ENCODE peak calls at places on chromosomes 7 and 10, in four cellular contexts. K is GM12878, Z is HepG2, L is K562. D is an unnamed sample.

GRCh38 chr10:7383442-7383841 is 27.4 kb downstream of the SFMBT2 start:
- DNase-seq in Z (no peak), K (no peak), L (no peak), D (no peak)

GRCh38 chr10:59880976-59881510 is 25.3 kb downstream of the CCDC6 start:
- DNase-seq in K (peak), Z (no peak), L (peak), D (no peak)

GRCh38 chr7:24328050-24328449 is 44.1 kb downstream of the NPY start:
- DNase-seq in L (no peak), K (no peak), Z (no peak), D (no peak)

GRCh38 chr7:137513091-137513490 is 169.6 kb upstream of the PTN start:
- DNase-seq in L (no peak), Z (no peak), K (no peak), D (no peak)

GRCh38 chr10:28577506-28577905 is 44.6 kb downstream of the WAC start:
- DNase-seq in K (no peak), Z (no peak), L (no peak), D (no peak)

GRCh38 chr7:137715101-137715500 is 131.7 kb downstream of the DGKI start:
- DNase-seq in K (no peak), L (no peak), Z (no peak), D (no peak)

GRCh38 chr7:2416659-2417058 is 13.2 kb downstream of the CHST12 start:
- DNase-seq in K (no peak), Z (no peak), L (no peak), D (no peak)

GRCh38 chr7:71334541-71334940 is 202.6 kb downstream of the GALNT17 start:
- DNase-seq in L (no peak), Z (no peak), K (no peak), D (no peak)

GRCh38 chr7:148918058-148918596 is 34.0 kb upstream of the EZH2 start:
- DNase-seq in Z (no peak), K (no peak), L (no peak), D (no peak)

GRCh38 chr10:72800000-72800740 is 93.4 kb upstream of the OIT3 start:
- DNase-seq in L (peak), Z (peak), K (no peak), D (peak)

GRCh38 chr7:157877298-157877840 is 540.6 kb downstream of the DNAJB6 start:
- DNase-seq in L (no peak), Z (no peak), K (no peak), D (no peak)

GRCh38 chr7:146375155-146375554 is 258.6 kb downstream of the CNTNAP2 start:
- DNase-seq in Z (no peak), L (no peak), K (no peak), D (no peak)

GRCh38 chr10:75187961-75188426 is 22.6 kb upstream of the VDAC2 start:
- DNase-seq in K (peak), Z (peak), L (peak), D (peak)

GRCh38 chr10:5442056-5442989 is 30.0 kb downstream of the NET1 start:
- DNase-seq in K (no peak), L (peak), Z (peak), D (no peak)

GRCh38 chr7:86846494-86847190 is 202.9 kb downstream of the GRM3 start:
- DNase-seq in K (no peak), L (no peak), Z (peak), D (no peak)

GRCh38 chr7:98913026-98913425 is 34.7 kb downstream of the TRRAP start:
- DNase-seq in K (no peak), Z (no peak), L (no peak), D (no peak)

GRCh38 chr7:44880317-44881018 is 4.9 kb downstream of the PURB start:
- DNase-seq in L (no peak), Z (no peak), K (no peak), D (no peak)

GRCh38 chr7:151518105-151518780 is 1.5 kb downstream of the RHEB start:
- DNase-seq in Z (peak), L (no peak), K (no peak), D (no peak)

GRCh38 chr10:113788604-113789083 is 37.2 kb downstream of the PLEKHS1 start:
- DNase-seq in Z (no peak), L (peak), K (peak), D (no peak)

GRCh38 chr7:27189560-27190283 is 4.7 kb upstream of the HOXA11 start:
- DNase-seq in K (no peak), Z (no peak), L (no peak), D (no peak)

GRCh38 chr10:92242380-92242779 is 48.5 kb downstream of the CPEB3 start:
- DNase-seq in L (no peak), Z (no peak), K (no peak), D (no peak)

GRCh38 chr10:103636492-103636891 is 143.0 kb downstream of the NEURL1 start:
- DNase-seq in L (no peak), Z (no peak), K (no peak), D (no peak)

GRCh38 chr7:149625339-149625946 is 127.8 kb upstream of the ZNF746 start:
- DNase-seq in L (peak), K (no peak), Z (peak), D (peak)

GRCh38 chr10:13001041-13001886 is at the start of gene CCDC3:
- DNase-seq in K (no peak), Z (no peak), L (peak), D (peak)

GRCh38 chr10:128499956-128500355 is 373.7 kb upstream of the MKI67 start:
- DNase-seq in Z (no peak), L (peak), K (no peak), D (no peak)

GRCh38 chr10:128498746-128499145 is 372.5 kb upstream of the MKI67 start:
- DNase-seq in K (no peak), Z (no peak), L (no peak), D (no peak)

GRCh38 chr10:128500642-128501041 is 374.4 kb upstream of the MKI67 start:
- DNase-seq in Z (no peak), L (no peak), K (no peak), D (no peak)

GRCh38 chr10:128498378-128498730 is 372.1 kb upstream of the MKI67 start:
- DNase-seq in Z (no peak), K (no peak), L (no peak), D (no peak)

GRCh38 chr10:128499486-128499885 is 373.3 kb upstream of the MKI67 start:
- DNase-seq in K (no peak), L (no peak), Z (no peak), D (no peak)
- TF ChIP-seq FOXK2 in K (no peak), L (no peak), Z (no peak), D (no peak)

DNA sequence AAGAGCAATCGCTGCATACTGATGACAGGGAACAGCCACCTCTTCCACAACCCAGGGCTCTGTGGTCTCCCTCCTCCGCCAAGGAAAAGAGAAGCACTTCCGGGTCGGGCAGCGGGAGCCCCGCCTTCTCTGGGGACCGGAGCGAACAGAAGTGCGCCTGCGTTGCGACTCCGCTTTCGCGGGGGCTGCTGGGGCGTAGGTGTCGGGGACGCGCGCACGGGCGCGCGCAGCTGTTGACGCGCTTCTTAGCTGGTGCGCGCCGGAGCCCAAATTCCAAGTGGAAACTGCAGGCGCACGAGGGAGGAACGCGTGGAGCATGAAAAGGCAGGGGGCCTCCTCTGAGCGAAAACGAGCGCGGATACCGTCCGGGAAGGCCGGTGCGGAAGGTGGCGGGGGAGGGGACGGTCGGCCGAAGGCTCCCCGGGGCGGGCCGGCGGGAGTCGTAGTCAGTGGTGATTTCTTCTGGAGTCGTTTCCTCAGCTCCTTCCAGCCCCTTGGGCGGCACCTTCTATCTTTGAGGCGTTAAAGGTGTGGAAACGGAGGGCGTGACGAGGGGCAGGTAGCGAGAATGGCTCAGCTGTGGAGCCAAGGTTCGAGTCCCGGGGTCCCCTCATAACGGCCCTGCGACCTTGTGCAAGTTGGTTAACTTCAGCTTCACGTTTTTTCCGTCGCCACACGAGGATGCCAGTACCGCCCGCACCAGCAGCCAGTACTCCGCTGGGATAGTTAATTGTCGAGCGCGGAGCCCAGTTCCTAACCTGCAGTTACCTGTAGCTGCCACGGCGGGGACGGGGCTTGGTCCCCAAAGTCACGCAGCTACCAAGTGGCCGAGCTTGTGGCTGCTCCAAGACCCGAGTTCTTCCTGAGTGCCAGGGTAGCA is at the start of the genes COX15 and CUTC:
- DNase-seq in Z (peak), L (peak), K (peak), D (peak)
- TF ChIP-seq FOXK2 in Z (no peak), L (peak), K (no peak), D (no peak)

GRCh38 chr10:132551093-132551807 is 13.7 kb downstream of the INPP5A start:
- DNase-seq in K (no peak), Z (no peak), L (no peak), D (no peak)
- TF ChIP-seq FOXK2 in K (no peak), Z (no peak), L (no peak), D (no peak)

GRCh38 chr10:33617381-33617780 is 282.9 kb upstream of the NRP1 start:
- DNase-seq in L (no peak), Z (no peak), K (no peak), D (no peak)
- TF ChIP-seq FOXK2 in L (no peak), Z (no peak), K (no peak), D (no peak)

GRCh38 chr7:38178695-38179344 is 775 bp downstream of the STARD3NL start:
- DNase-seq in L (no peak), Z (no peak), K (no peak), D (no peak)
- TF ChIP-seq FOXK2 in L (no peak), Z (no peak), K (no peak), D (no peak)

DNA sequence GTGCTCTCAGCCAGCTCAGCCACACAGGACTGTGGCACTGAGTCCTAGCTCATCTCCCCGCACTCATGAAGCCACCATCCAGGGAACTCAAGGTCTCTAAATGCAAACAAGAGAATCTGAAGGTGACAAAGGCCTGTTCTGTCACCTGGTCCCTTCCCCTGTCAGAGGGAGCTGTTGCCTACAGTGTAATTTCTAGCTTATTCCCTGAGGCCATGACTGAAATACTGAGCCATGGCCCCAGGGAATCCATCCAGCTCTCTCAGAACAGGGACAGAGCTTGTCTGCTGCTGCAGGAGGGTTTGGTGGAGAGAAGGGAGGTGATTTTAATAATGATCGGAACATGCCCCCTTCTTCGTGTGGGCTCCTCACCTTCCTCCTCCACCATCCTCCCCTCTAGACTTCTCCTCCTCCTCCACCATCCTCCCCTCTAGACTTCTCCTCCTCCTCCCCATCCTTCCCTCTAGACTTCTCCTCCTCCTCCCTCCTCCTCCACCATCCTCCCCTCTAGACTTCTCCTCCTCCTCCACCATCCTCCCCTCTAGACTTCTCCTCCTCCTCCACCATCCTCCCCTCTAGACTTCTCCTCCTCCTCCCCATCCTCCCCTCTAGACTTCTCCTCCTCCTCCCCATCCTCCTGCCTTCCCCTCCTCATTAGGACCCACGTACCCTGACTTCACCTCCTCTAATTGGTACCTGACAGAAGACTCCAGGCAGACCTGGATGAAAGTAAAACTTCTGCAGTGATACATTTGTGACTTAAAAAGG is 337.9 kb upstream of the MKI67 start:
- DNase-seq in Z (peak), K (peak), L (no peak), D (no peak)
- TF ChIP-seq FOXK2 in Z (no peak), K (no peak), L (no peak), D (no peak)

D was measured in HEK293T.